ENCODE peak calls at places on chromosomes 16 and 17, in seven cellular contexts. M is transverse colon, O is suprapubic skin, T is HCT116, X is prostate gland, D is upper lobe of left lung, Q is stomach. V is an unnamed sample.
A peak's percentile ranks its signal among the peaks of the same experiment; 100 is the strongest.

GRCh38 chr17:77375917-77376651 is 235.3 kb downstream of the SEC14L1 start:
- DNase-seq in M (peak; percentile 55), O (peak; percentile 61), T (no peak), X (no peak), D (peak; percentile 46), Q (peak; percentile 45), V (no peak)

GRCh38 chr17:66076546-66077190 is 115.3 kb downstream of the CEP112 start:
- DNase-seq in M (no peak), O (no peak), T (no peak), X (no peak), D (no peak), Q (no peak), V (no peak)

GRCh38 chr17:79531696-79532095 is 79.2 kb downstream of the RBFOX3 start:
- DNase-seq in M (no peak), O (no peak), T (no peak), X (no peak), D (no peak), Q (no peak), V (no peak)

GRCh38 chr17:59428896-59429460 is 97.5 kb downstream of the YPEL2 start:
- DNase-seq in M (no peak), O (no peak), T (no peak), X (no peak), D (no peak), Q (no peak), V (no peak)

GRCh38 chr17:1705004-1705403 is 5.2 kb downstream of the TLCD2 start:
- DNase-seq in M (no peak), O (no peak), T (no peak), X (no peak), D (no peak), Q (no peak), V (no peak)

GRCh38 chr17:79534111-79534510 is 76.7 kb downstream of the RBFOX3 start:
- DNase-seq in M (no peak), O (no peak), T (no peak), X (no peak), D (no peak), Q (no peak), V (no peak)

GRCh38 chr17:74464730-74465377 is 1.6 kb upstream of the CD300A start:
- DNase-seq in M (no peak), O (no peak), T (no peak), X (no peak), D (no peak), Q (no peak), V (no peak)

GRCh38 chr17:50956750-50957523 is 90.8 kb upstream of the TOB1 start:
- DNase-seq in M (peak; percentile 68), O (peak; percentile 82), T (peak; percentile 31), X (peak; percentile 56), D (peak; percentile 73), Q (peak; percentile 69), V (no peak)

GRCh38 chr17:12365805-12366204 is 299.9 kb upstream of the MYOCD start:
- DNase-seq in M (peak; percentile 22), O (no peak), T (no peak), X (no peak), D (no peak), Q (no peak), V (peak; percentile 90)

GRCh38 chr17:21539146-21539545 is 153.2 kb upstream of the KCNJ18 start:
- DNase-seq in M (no peak), O (no peak), T (no peak), X (no peak), D (no peak), Q (no peak), V (no peak)

GRCh38 chr17:28193241-28193640 is 125.8 kb upstream of the TMEM97 start:
- DNase-seq in M (peak; percentile 21), O (peak; percentile 63), T (no peak), X (no peak), D (peak; percentile 71), Q (no peak), V (no peak)

GRCh38 chr17:77145209-77145608 is 4.4 kb downstream of the SEC14L1 start:
- DNase-seq in M (no peak), O (no peak), T (no peak), X (no peak), D (no peak), Q (no peak), V (no peak)

DNA sequence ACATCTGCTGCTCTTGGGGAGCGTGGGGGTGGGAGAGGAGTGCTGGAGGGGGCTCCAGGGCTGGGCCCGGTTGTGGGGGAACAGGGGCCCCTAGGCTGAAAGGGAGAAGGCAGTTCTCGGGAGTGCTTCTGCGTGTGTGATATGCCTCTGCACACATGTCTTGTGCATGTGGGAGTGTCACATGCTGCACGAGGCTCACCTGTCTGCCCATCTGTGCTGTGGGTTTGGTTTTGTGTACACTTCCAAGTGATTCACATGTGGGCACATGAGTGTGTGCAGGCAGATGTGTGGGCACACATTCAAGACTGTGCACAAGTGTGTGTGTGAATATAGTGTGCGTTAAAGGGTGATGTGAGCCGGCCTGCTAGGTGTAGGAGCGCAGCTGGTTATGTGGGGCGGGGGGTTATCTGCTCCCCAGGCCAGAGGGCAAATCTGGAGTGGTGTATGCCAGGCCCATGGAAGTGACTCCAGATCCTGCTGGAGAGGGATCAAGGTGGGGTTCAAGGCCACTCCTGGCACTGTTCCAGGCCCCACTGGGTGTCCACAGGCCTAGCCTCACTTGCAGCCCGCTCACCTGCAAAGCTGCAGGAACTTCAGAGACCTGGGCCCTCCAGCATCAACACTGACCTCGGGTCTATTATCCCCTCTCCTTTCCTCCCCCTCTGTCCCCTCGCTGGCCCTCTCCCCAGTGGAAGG is 3.8 kb upstream of the BAHCC1 start:
- DNase-seq in M (no peak), O (no peak), T (no peak), X (no peak), D (no peak), Q (no peak), V (no peak)
- TF ChIP-seq POLR2AphosphoS5 in M (no peak), O (no peak), T (no peak), X (no peak), D (no peak), Q (no peak), V (no peak)

GRCh38 chr17:7218774-7219173 is 862 bp downstream of the DLG4 start:
- DNase-seq in M (no peak), O (no peak), T (no peak), X (no peak), D (no peak), Q (no peak), V (no peak)

GRCh38 chr17:7215652-7216139 is 3.9 kb downstream of the DLG4 start:
- DNase-seq in M (no peak), O (no peak), T (no peak), X (no peak), D (no peak), Q (no peak), V (no peak)

GRCh38 chr17:7218166-7218565 is 1.5 kb downstream of the DLG4 start:
- DNase-seq in M (no peak), O (no peak), T (no peak), X (no peak), D (no peak), Q (no peak), V (no peak)

GRCh38 chr17:7216242-7217112 is 3.2 kb downstream of the DLG4 start:
- DNase-seq in M (no peak), O (no peak), T (no peak), X (no peak), D (no peak), Q (no peak), V (no peak)

GRCh38 chr17:7217113-7217987 is 2.3 kb downstream of the DLG4 start:
- DNase-seq in M (peak; percentile 63), O (no peak), T (no peak), X (no peak), D (peak; percentile 42), Q (peak; percentile 54), V (no peak)
- H3K4me3 ChIP-seq in M (peak overlapping the region; percentile 35), O (peak overlapping the region; percentile 50), T (peak overlapping the region; percentile 50), X (peak overlapping the region; percentile 46), D (peak overlapping the region; percentile 46), Q (peak overlapping the region; percentile 53), V (peak overlapping the region; percentile 68)

DNA sequence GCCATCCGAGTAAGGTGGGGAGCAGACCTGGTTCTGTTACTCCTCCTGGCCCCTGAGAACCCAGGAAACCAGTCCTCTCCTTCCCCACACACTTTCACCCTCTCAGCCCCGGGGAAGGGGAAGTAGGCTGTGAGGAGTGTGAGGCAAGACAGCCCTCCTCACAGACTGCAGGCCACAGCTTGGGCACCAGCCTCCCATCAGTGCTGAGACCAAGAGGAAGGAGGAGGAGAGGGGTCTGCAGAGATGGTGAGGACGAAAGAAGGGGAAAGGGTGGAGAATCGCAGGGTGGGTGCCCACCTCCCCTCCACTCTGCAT is 7.0 kb downstream of the G6PC3 start:
- DNase-seq in M (no peak), O (no peak), T (no peak), X (no peak), D (peak; percentile 49), Q (no peak), V (no peak)
- TF ChIP-seq POLR2AphosphoS5 in M (no peak), O (no peak), T (no peak), X (no peak), D (no peak), Q (no peak), V (no peak)

GRCh38 chr16:67780847-67781547 is 25.4 kb downstream of the RANBP10 start:
- DNase-seq in M (no peak), O (no peak), T (no peak), X (no peak), D (no peak), Q (peak; percentile 44), V (no peak)
- H3K4me3 ChIP-seq in M (no peak overlapping the region), O (no peak overlapping the region), T (no peak overlapping the region), X (no peak overlapping the region), D (no peak overlapping the region), Q (no peak overlapping the region), V (no peak overlapping the region)